ENCODE peak calls at places on chromosomes 16 and 17, in ten cellular contexts. P, R, V, X, C, E, S, N, F and J are unnamed samples.
A peak's percentile ranks its signal among the peaks of the same experiment; 100 is the strongest.

GRCh38 chr16:85750021-85750826 is 672 bp downstream of the C16orf74 start:
- DNase-seq in E (no peak), C (no peak), F (no peak), X (no peak), V (no peak), N (peak; percentile 30), R (peak; percentile 49), S (no peak), P (no peak), J (no peak)

GRCh38 chr17:79010304-79010646 is 711 bp upstream of the CANT1 start:
- DNase-seq in N (no peak), R (no peak), P (no peak), C (no peak), X (no peak), V (no peak), S (no peak), F (no peak), E (no peak), J (no peak)

GRCh38 chr16:566475-567361 is at the start of gene NHLRC4:
- DNase-seq in S (no peak), F (peak; percentile 53), N (peak; percentile 43), R (peak; percentile 88), V (no peak), E (peak; percentile 40), P (no peak), C (peak; percentile 37), X (peak; percentile 37), J (peak; percentile 17)

GRCh38 chr17:19021622-19022083 is 17.1 kb upstream of the FAM83G start:
- DNase-seq in X (peak; percentile 45), R (no peak), S (no peak), E (peak; percentile 54), N (peak; percentile 56), F (no peak), C (peak; percentile 46), V (no peak), P (no peak), J (no peak)

GRCh38 chr16:15785386-15786059 is 71.3 kb downstream of the MYH11 start:
- DNase-seq in X (no peak), C (no peak), R (no peak), N (no peak), V (no peak), F (no peak), E (peak; percentile 9), S (no peak), P (no peak), J (no peak)

GRCh38 chr17:8835631-8836364 is 31.7 kb downstream of the PIK3R6 start:
- DNase-seq in F (no peak), X (no peak), E (no peak), P (no peak), V (no peak), S (no peak), C (no peak), R (no peak), N (no peak), J (no peak)

GRCh38 chr17:12993631-12994030 is 24.2 kb downstream of the ELAC2 start:
- DNase-seq in R (no peak), V (no peak), F (no peak), P (no peak), S (no peak), X (no peak), N (no peak), C (no peak), E (no peak), J (no peak)

GRCh38 chr16:3358884-3359283 is 3.2 kb downstream of the OR2C1 start:
- DNase-seq in E (no peak), R (no peak), P (no peak), S (no peak), F (no peak), N (no peak), X (no peak), C (no peak), V (no peak), J (no peak)

GRCh38 chr17:17499402-17500145 is 3.4 kb upstream of the RASD1 start:
- DNase-seq in P (no peak), X (no peak), V (no peak), C (no peak), E (no peak), S (no peak), R (no peak), F (no peak), N (no peak), J (no peak)

GRCh38 chr16:73020409-73020884 is 27.5 kb downstream of the ZFHX3 start:
- DNase-seq in V (peak; percentile 84), R (peak; percentile 38), X (no peak), F (peak; percentile 58), N (no peak), S (no peak), E (no peak), C (no peak), P (no peak), J (peak; percentile 61)

GRCh38 chr17:57284984-57285646 is 28.8 kb downstream of the MSI2 start:
- DNase-seq in X (peak; percentile 26), C (peak; percentile 58), F (no peak), S (no peak), R (peak; percentile 48), E (no peak), V (no peak), P (no peak), N (peak; percentile 41), J (no peak)

GRCh38 chr16:59169168-59169567 is 435.1 kb upstream of the GOT2 start:
- DNase-seq in E (no peak), N (no peak), C (no peak), X (no peak), F (no peak), R (no peak), S (no peak), V (no peak), P (no peak), J (no peak)

GRCh38 chr16:3589441-3589921 is 12.3 kb upstream of the NLRC3 start:
- DNase-seq in P (no peak), S (no peak), N (no peak), R (no peak), E (no peak), C (no peak), V (no peak), F (no peak), X (no peak), J (no peak)